ENCODE peak calls at places on chromosome 1, in five cellular contexts. One of them, this sample, is unnamed.

GRCh38 chr1:116151739-116152576 is 40.8 kb downstream of the MAB21L3 start:
- DNase-seq in PC-3: peak
- DNase-seq in fibroblast of lung: peak
- DNase-seq in heart right ventricle: peak
- DNase-seq in pancreas: peak
- DNase-seq in this sample: peak

GRCh38 chr1:194024659-194025058 is 838.2 kb upstream of the B3GALT2 start:
- DNase-seq in fibroblast of lung: peak
- DNase-seq in PC-3: peak
- DNase-seq in pancreas: no peak
- DNase-seq in heart right ventricle: no peak
- DNase-seq in this sample: no peak

GRCh38 chr1:99675994-99676393 is 30.1 kb downstream of the PALMD start:
- DNase-seq in fibroblast of lung: no peak
- DNase-seq in PC-3: no peak
- DNase-seq in pancreas: no peak
- DNase-seq in heart right ventricle: no peak
- DNase-seq in this sample: no peak

GRCh38 chr1:91526496-91526895 is 25.8 kb downstream of the CDC7 start:
- DNase-seq in pancreas: no peak
- DNase-seq in PC-3: no peak
- DNase-seq in heart right ventricle: no peak
- DNase-seq in fibroblast of lung: peak
- DNase-seq in this sample: no peak

GRCh38 chr1:178724734-178725602 is at the start of gene RALGPS2:
- DNase-seq in pancreas: peak
- DNase-seq in heart right ventricle: peak
- DNase-seq in PC-3: peak
- DNase-seq in fibroblast of lung: peak
- DNase-seq in this sample: peak

GRCh38 chr1:26949266-26949925 is 10.9 kb downstream of the KDF1 start:
- DNase-seq in pancreas: no peak
- DNase-seq in fibroblast of lung: no peak
- DNase-seq in PC-3: no peak
- DNase-seq in heart right ventricle: peak
- DNase-seq in this sample: no peak

GRCh38 chr1:156922986-156923564 is 2.6 kb downstream of the LRRC71 start:
- DNase-seq in PC-3: no peak
- DNase-seq in pancreas: no peak
- DNase-seq in heart right ventricle: no peak
- DNase-seq in fibroblast of lung: no peak
- DNase-seq in this sample: no peak

GRCh38 chr1:199780091-199780490 is 247.4 kb upstream of the NR5A2 start:
- DNase-seq in heart right ventricle: no peak
- DNase-seq in PC-3: no peak
- DNase-seq in pancreas: no peak
- DNase-seq in fibroblast of lung: no peak
- DNase-seq in this sample: no peak

GRCh38 chr1:167460836-167461235 is 57.5 kb downstream of the CD247 start:
- DNase-seq in pancreas: no peak
- DNase-seq in heart right ventricle: no peak
- DNase-seq in PC-3: no peak
- DNase-seq in fibroblast of lung: no peak
- DNase-seq in this sample: no peak

GRCh38 chr1:79531790-79532189 is 525.3 kb upstream of the ADGRL4 start:
- DNase-seq in pancreas: no peak
- DNase-seq in heart right ventricle: no peak
- DNase-seq in PC-3: no peak
- DNase-seq in fibroblast of lung: no peak
- DNase-seq in this sample: no peak

GRCh38 chr1:228921473-228921872 is 186.2 kb downstream of the RHOU start:
- DNase-seq in fibroblast of lung: no peak
- DNase-seq in pancreas: no peak
- DNase-seq in heart right ventricle: no peak
- DNase-seq in PC-3: peak
- DNase-seq in this sample: peak

GRCh38 chr1:159798893-159799292 is 3.3 kb upstream of the FCRL6 start:
- DNase-seq in heart right ventricle: peak
- DNase-seq in PC-3: peak
- DNase-seq in fibroblast of lung: peak
- DNase-seq in pancreas: peak
- DNase-seq in this sample: no peak

GRCh38 chr1:89276690-89277089 is 4.0 kb upstream of the GBP5 start:
- DNase-seq in heart right ventricle: no peak
- DNase-seq in PC-3: peak
- DNase-seq in pancreas: no peak
- DNase-seq in fibroblast of lung: no peak
- DNase-seq in this sample: no peak

GRCh38 chr1:160162936-160163335 is 11.5 kb downstream of the ATP1A4 start:
- DNase-seq in PC-3: no peak
- DNase-seq in pancreas: no peak
- DNase-seq in heart right ventricle: no peak
- DNase-seq in fibroblast of lung: no peak
- DNase-seq in this sample: no peak

GRCh38 chr1:99548924-99549605 is 96.8 kb upstream of the PALMD start:
- DNase-seq in fibroblast of lung: no peak
- DNase-seq in heart right ventricle: peak
- DNase-seq in PC-3: no peak
- DNase-seq in pancreas: peak
- DNase-seq in this sample: no peak

GRCh38 chr1:228465134-228465533 is 22.0 kb upstream of the RNF187 start:
- DNase-seq in heart right ventricle: no peak
- DNase-seq in PC-3: no peak
- DNase-seq in pancreas: no peak
- DNase-seq in fibroblast of lung: no peak
- DNase-seq in this sample: no peak

GRCh38 chr1:89630046-89630445 is 2.9 kb upstream of the LRRC8C start:
- DNase-seq in pancreas: no peak
- DNase-seq in heart right ventricle: no peak
- DNase-seq in PC-3: no peak
- DNase-seq in fibroblast of lung: no peak
- DNase-seq in this sample: no peak

GRCh38 chr1:94707321-94708298 is 112.5 kb upstream of the SLC44A3 start:
- DNase-seq in heart right ventricle: peak
- DNase-seq in PC-3: peak
- DNase-seq in pancreas: no peak
- DNase-seq in fibroblast of lung: peak
- DNase-seq in this sample: no peak

GRCh38 chr1:45589861-45590260 is 6.0 kb downstream of the NASP start:
- DNase-seq in heart right ventricle: no peak
- DNase-seq in pancreas: no peak
- DNase-seq in PC-3: no peak
- DNase-seq in fibroblast of lung: no peak
- DNase-seq in this sample: no peak

GRCh38 chr1:201456499-201457309 is 12.3 kb downstream of the PHLDA3 start:
- DNase-seq in heart right ventricle: peak
- DNase-seq in fibroblast of lung: peak
- DNase-seq in PC-3: peak
- DNase-seq in pancreas: no peak
- DNase-seq in this sample: peak

GRCh38 chr1:201452881-201453280 is 16.1 kb downstream of the PHLDA3 start:
- DNase-seq in heart right ventricle: no peak
- DNase-seq in PC-3: peak
- DNase-seq in fibroblast of lung: no peak
- DNase-seq in pancreas: no peak
- DNase-seq in this sample: no peak

GRCh38 chr1:201455098-201455497 is 13.9 kb downstream of the PHLDA3 start:
- DNase-seq in fibroblast of lung: no peak
- DNase-seq in PC-3: no peak
- DNase-seq in heart right ventricle: no peak
- DNase-seq in pancreas: no peak
- DNase-seq in this sample: peak

GRCh38 chr1:201457508-201457960 is 11.5 kb downstream of the PHLDA3 start:
- DNase-seq in fibroblast of lung: no peak
- DNase-seq in pancreas: no peak
- DNase-seq in heart right ventricle: no peak
- DNase-seq in PC-3: no peak
- DNase-seq in this sample: no peak

GRCh38 chr1:201454568-201454967 is 14.4 kb downstream of the PHLDA3 start:
- DNase-seq in PC-3: no peak
- DNase-seq in fibroblast of lung: no peak
- DNase-seq in pancreas: no peak
- DNase-seq in heart right ventricle: no peak
- DNase-seq in this sample: no peak
- H3K27ac ChIP-seq in PC-3: no peak
- H3K27ac ChIP-seq in fibroblast of lung: no peak
- H3K27ac ChIP-seq in pancreas: no peak
- H3K27ac ChIP-seq in heart right ventricle: no peak
- H3K27ac ChIP-seq in this sample: peak

GRCh38 chr1:183180213-183180612 is 5.9 kb upstream of the LAMC2 start:
- DNase-seq in fibroblast of lung: peak
- DNase-seq in heart right ventricle: peak
- DNase-seq in PC-3: peak
- DNase-seq in pancreas: peak
- DNase-seq in this sample: no peak
- H3K4me3 ChIP-seq in fibroblast of lung: no peak
- H3K4me3 ChIP-seq in heart right ventricle: no peak
- H3K4me3 ChIP-seq in PC-3: no peak
- H3K4me3 ChIP-seq in pancreas: no peak
- H3K4me3 ChIP-seq in this sample: no peak

GRCh38 chr1:95916616-95917015 is 682.6 kb downstream of the RWDD3 start:
- DNase-seq in PC-3: peak
- DNase-seq in fibroblast of lung: peak
- DNase-seq in pancreas: no peak
- DNase-seq in heart right ventricle: no peak
- DNase-seq in this sample: no peak
- TF ChIP-seq CTCF in PC-3: peak
- TF ChIP-seq CTCF in fibroblast of lung: peak
- TF ChIP-seq CTCF in pancreas: no peak
- TF ChIP-seq CTCF in heart right ventricle: peak
- TF ChIP-seq CTCF in this sample: no peak

GRCh38 chr1:19458815-19459417 is 26.4 kb downstream of the CAPZB start:
- DNase-seq in fibroblast of lung: no peak
- DNase-seq in PC-3: no peak
- DNase-seq in pancreas: no peak
- DNase-seq in heart right ventricle: no peak
- DNase-seq in this sample: no peak
- H3K27ac ChIP-seq in fibroblast of lung: no peak
- H3K27ac ChIP-seq in PC-3: no peak
- H3K27ac ChIP-seq in pancreas: no peak
- H3K27ac ChIP-seq in heart right ventricle: peak
- H3K27ac ChIP-seq in this sample: peak

GRCh38 chr1:25618433-25618808 is 1.8 kb downstream of the MAN1C1 start:
- DNase-seq in PC-3: no peak
- DNase-seq in pancreas: no peak
- DNase-seq in heart right ventricle: no peak
- DNase-seq in fibroblast of lung: no peak
- DNase-seq in this sample: no peak
- H3K4me3 ChIP-seq in PC-3: no peak
- H3K4me3 ChIP-seq in pancreas: no peak
- H3K4me3 ChIP-seq in heart right ventricle: no peak
- H3K4me3 ChIP-seq in fibroblast of lung: peak
- H3K4me3 ChIP-seq in this sample: peak

This sample was measured in lower lobe of right lung.